ENCODE peak calls at places on chromosomes 2 and 18, in four cellular contexts. Y is GM12878, A is IMR-90, L is H1. C is an unnamed sample.

GRCh38 chr2:58660046-58660445 is 418.9 kb upstream of the FANCL start:
- DNase-seq in Y (no peak), A (no peak), L (no peak), C (no peak)

GRCh38 chr2:153584244-153584643 is 105.7 kb upstream of the RPRM start:
- DNase-seq in Y (no peak), A (no peak), L (no peak), C (no peak)

GRCh38 chr2:109242222-109242653 is 113.2 kb downstream of the SH3RF3 start:
- DNase-seq in Y (no peak), A (no peak), L (no peak), C (no peak)

GRCh38 chr2:101081508-101081907 is 69.7 kb downstream of the TBC1D8 start:
- DNase-seq in Y (no peak), A (no peak), L (no peak), C (no peak)

GRCh38 chr2:97713296-97714083 is at the start of gene ZAP70:
- DNase-seq in Y (no peak), A (no peak), L (no peak), C (no peak)

GRCh38 chr2:174780191-174780590 is 15.9 kb upstream of the CHRNA1 start:
- DNase-seq in Y (no peak), A (peak; percentile 25), L (no peak), C (no peak)

GRCh38 chr2:961786-962185 is 11.1 kb downstream of the SNTG2 start:
- DNase-seq in Y (no peak), A (no peak), L (no peak), C (no peak)

GRCh38 chr2:33021542-33022259 is 74.9 kb downstream of the LTBP1 start:
- DNase-seq in Y (no peak), A (peak; percentile 90), L (no peak), C (no peak)

GRCh38 chr2:146853741-146854444 is 990.9 kb upstream of the ACVR2A start:
- DNase-seq in Y (no peak), A (peak; percentile 12), L (no peak), C (no peak)

GRCh38 chr2:190835303-190835930 is 45.2 kb upstream of the GLS start:
- DNase-seq in Y (no peak), A (peak; percentile 89), L (no peak), C (no peak)

GRCh38 chr2:155701721-155702120 is 630.8 kb downstream of the NR4A2 start:
- DNase-seq in Y (no peak), A (no peak), L (no peak), C (no peak)

GRCh38 chr18:74395006-74395405 is 62.1 kb downstream of the DIPK1C start:
- DNase-seq in Y (no peak), A (no peak), L (no peak), C (no peak)

GRCh38 chr2:73947412-73948018 is 20.8 kb downstream of the DGUOK start:
- DNase-seq in Y (no peak), A (no peak), L (no peak), C (no peak)

GRCh38 chr2:30775833-30776232 is 31.4 kb downstream of the CAPN13 start:
- DNase-seq in Y (no peak), A (no peak), L (no peak), C (peak; percentile 2)

GRCh38 chr18:55153346-55153745 is 194.1 kb upstream of the CCDC68 start:
- DNase-seq in Y (no peak), A (no peak), L (no peak), C (no peak)

DNA sequence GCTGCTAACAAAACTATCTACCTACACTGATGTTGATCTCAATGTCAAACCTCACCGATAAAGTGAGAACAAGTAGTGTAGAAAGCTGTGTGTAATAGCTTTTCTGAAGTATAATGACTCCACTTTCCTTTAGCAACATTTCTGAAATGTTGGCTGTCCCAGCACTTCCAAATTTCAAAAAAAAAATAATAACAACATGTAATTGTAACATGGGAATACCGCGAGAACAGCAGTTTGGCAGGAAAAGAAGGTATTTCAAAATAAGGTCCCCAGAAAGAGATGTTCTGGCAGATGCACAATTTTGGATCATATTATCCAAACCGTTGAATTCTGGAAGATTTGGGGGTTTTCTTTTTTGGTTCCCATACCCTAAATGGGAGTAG is 352.0 kb downstream of the ARHGAP15 start:
- DNase-seq in Y (no peak), A (no peak), L (no peak), C (no peak)
- TF ChIP-seq CHD1 in Y (no peak), A (no peak), L (no peak), C (no peak)

GRCh38 chr2:29255006-29255405 is 139.8 kb downstream of the CLIP4 start:
- DNase-seq in Y (no peak), A (no peak), L (no peak), C (no peak)
- TF ChIP-seq CHD1 in Y (no peak), A (no peak), L (no peak), C (no peak)

DNA sequence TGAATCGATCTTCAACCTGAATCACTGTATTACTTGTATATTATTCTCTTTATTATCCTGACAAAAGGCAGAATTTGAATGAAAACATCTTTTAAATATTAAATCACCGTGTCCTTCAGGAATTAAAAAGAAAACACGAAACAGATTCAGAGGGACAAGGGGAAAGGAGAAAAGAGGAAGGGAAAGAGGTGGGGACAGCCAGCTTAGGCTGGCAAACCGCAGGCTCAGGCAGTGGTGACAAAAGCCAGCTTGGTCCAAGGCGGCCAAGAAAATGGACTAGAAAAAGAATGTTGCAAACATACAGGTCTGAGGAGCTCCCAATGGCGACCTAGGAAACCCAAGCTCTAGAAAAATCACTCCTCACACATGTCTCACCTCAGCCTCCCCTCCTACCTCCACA is 6.8 kb downstream of the B4GALT6 start:
- DNase-seq in Y (no peak), A (no peak), L (no peak), C (no peak)
- TF ChIP-seq CHD1 in Y (no peak), A (no peak), L (no peak), C (no peak)

DNA sequence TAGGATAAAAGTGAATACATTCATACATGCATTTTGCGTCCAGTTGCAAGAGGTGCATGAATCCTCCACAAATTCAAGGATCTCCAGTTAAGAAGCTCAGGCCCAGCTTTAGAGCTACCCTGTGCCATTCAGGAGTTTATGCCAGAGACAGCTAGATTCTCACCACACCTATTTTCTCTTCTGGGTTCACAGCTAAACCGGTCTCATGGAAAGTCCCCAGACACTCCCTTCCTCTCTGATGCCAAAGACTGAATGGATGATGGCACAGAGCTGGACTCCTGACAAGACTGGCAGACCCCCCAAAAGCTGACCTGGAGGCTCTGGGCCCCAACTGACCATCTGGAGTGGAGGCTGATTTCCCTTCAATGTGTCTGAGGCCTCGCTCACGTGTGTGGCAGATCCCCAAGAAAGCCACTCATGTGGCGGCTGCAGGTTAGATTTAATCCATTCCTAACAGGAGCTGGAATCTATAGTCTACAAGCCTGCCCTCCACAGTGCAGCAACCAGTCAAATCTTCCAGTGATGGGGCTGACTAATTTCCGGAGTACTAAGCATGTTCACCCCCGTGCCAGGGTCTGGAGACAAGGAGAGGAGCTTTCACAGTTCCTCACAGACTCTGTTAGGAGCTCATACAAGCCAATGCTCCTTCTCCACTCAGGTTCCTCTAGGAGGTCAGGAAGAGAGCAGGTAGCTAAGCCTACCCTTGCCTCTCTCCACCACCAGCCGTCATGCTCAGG is 257.1 kb downstream of the BCL11A start:
- DNase-seq in Y (no peak), A (no peak), L (no peak), C (no peak)
- TF ChIP-seq CHD1 in Y (no peak), A (no peak), L (no peak), C (no peak)

DNA sequence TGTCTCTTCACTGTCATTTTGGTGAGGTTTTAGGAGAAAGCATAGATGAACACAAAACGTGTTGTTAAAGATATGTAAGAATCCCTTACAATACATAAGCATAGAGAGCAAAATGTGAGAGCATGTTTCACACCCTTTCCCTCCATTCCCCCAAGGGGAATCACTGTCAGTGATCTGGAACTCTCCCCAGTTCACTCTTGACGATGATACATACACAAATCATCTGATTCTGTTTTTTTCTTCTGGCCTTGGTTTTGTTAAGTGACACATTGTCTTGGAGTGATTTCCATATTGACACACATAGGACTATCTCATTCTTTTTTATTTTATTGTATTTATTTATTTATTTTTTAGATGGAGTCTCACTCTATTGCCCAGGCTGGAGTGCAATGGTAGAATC is 53.7 kb upstream of the TANC1 start:
- DNase-seq in Y (no peak), A (no peak), L (no peak), C (no peak)
- TF ChIP-seq CHD1 in Y (no peak), A (no peak), L (no peak), C (no peak)

DNA sequence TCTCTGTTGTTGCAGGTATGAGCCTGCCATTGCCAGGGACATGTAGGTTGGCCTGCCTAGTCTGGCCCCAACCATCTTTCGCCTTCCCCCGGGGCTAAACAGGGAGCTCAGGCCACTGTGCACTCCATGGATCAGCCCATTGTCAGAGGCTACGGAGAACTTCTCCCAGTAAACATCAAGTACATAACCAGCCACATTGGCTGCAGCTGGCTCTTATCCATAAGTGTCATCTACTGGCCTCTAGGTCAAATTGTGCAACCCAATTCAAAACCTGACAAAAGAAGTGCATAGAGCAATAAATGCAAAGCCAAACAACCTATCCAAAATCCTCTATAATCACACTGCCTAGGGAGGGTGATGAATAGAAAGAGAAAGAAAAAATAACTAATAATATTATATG is 418.1 kb upstream of the DCC start:
- DNase-seq in Y (no peak), A (no peak), L (no peak), C (no peak)
- TF ChIP-seq CHD1 in Y (no peak), A (no peak), L (no peak), C (no peak)

GRCh38 chr2:71672011-71672639 is 218.8 kb downstream of the DYSF start:
- DNase-seq in Y (no peak), A (no peak), L (no peak), C (no peak)
- TF ChIP-seq CHD1 in Y (no peak), A (no peak), L (no peak), C (no peak)

GRCh38 chr2:25305809-25306208 is 35.9 kb downstream of the DNMT3A start:
- DNase-seq in Y (no peak), A (no peak), L (no peak), C (no peak)

GRCh38 chr2:25307949-25308557 is 33.7 kb downstream of the DNMT3A start:
- DNase-seq in Y (no peak), A (no peak), L (no peak), C (no peak)

GRCh38 chr2:25308599-25308998 is 33.1 kb downstream of the DNMT3A start:
- DNase-seq in Y (no peak), A (no peak), L (no peak), C (no peak)

GRCh38 chr2:25305197-25305596 is 36.5 kb downstream of the DNMT3A start:
- DNase-seq in Y (no peak), A (no peak), L (no peak), C (no peak)

DNA sequence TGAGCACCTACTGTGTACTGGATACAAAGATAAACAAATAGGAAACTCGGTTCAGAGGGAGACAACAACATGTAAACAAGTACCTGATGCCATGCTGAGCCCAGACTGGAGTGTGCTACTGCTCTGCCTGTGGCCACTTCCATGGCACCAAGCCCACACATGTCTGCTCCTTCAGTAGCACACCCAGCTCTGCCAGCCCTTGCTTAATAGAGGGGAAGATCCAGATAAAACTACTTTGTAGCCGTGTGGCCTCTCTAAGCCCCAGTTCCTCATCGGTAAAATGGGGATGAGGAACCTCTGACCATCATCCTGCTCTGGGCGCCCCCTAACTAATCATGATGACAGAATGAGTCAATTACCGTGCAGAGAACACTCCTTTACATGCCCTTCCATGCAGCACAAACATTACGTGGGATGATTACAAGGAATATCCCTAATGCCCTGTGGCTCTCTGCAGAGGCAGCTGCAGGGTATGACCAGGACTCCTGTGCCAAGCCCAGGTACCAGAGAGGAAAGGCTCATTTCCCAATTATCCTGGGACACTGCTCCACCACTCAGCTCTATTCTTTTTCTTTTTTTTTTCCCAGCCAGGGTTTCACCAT is 34.9 kb downstream of the DNMT3A start:
- DNase-seq in Y (no peak), A (no peak), L (no peak), C (no peak)
- TF ChIP-seq CHD1 in Y (no peak), A (no peak), L (no peak), C (no peak)